ENCODE peak calls at places on chromosomes 7 and 10, in seven cellular contexts. T is NCI-H345; X is GOT3; O is NCI-H748 treated with DMSO at 0.1 percent for 48 hours; W is HEK293T; N is AG10803; G is stimulated activated CD8-positive, alpha-beta memory T cell treated with anti-CD3 and anti-CD28 coated beads, Interleukin-15, amount 100 ng/mL, for 24 hours. Q is an unnamed sample.

GRCh38 chr7:127731431-127732080 is 79.6 kb downstream of the SND1 start:
- DNase-seq in T (no peak), X (no peak), O (no peak), W (no peak), N (no peak), G (no peak), Q (no peak)

GRCh38 chr7:1768835-1769234 is 98.8 kb downstream of the ELFN1 start:
- DNase-seq in T (no peak), X (no peak), O (no peak), W (no peak), N (no peak), G (no peak), Q (no peak)

GRCh38 chr7:121337398-121337797 is 8.6 kb downstream of the WNT16 start:
- DNase-seq in T (peak; percentile 5), X (no peak), O (peak; percentile 24), W (no peak), N (peak; percentile 38), G (no peak), Q (peak; percentile 18)

GRCh38 chr7:155994253-155994811 is 182.1 kb upstream of the SHH start:
- DNase-seq in T (no peak), X (no peak), O (no peak), W (no peak), N (no peak), G (no peak), Q (no peak)

GRCh38 chr10:92081641-92082040 is 158.1 kb downstream of the BTAF1 start:
- DNase-seq in T (no peak), X (no peak), O (no peak), W (no peak), N (peak; percentile 64), G (no peak), Q (no peak)

GRCh38 chr10:101014230-101014884 is 14.7 kb downstream of the LZTS2 start:
- DNase-seq in T (peak; percentile 50), X (peak; percentile 27), O (peak; percentile 9), W (peak; percentile 84), N (peak; percentile 47), G (peak; percentile 64), Q (peak; percentile 88)

GRCh38 chr10:131141645-131142445 is 169.7 kb downstream of the TCERG1L start:
- DNase-seq in T (peak; percentile 92), X (no peak), O (peak; percentile 93), W (no peak), N (no peak), G (no peak), Q (no peak)

GRCh38 chr7:135248546-135248945 is 14.9 kb downstream of the STRA8 start:
- DNase-seq in T (no peak), X (no peak), O (no peak), W (no peak), N (no peak), G (no peak), Q (no peak)

GRCh38 chr10:123557366-123558108 is 108.6 kb upstream of the GPR26 start:
- DNase-seq in T (no peak), X (no peak), O (no peak), W (no peak), N (no peak), G (no peak), Q (no peak)

GRCh38 chr10:49228677-49229076 is 40.5 kb upstream of the TMEM273 start:
- DNase-seq in T (no peak), X (no peak), O (no peak), W (no peak), N (no peak), G (no peak), Q (no peak)

GRCh38 chr7:77657427-77658331 is 38.6 kb upstream of the RSBN1L start:
- DNase-seq in T (peak; percentile 53), X (no peak), O (peak; percentile 27), W (peak; percentile 31), N (peak; percentile 42), G (no peak), Q (no peak)

GRCh38 chr10:7853892-7854289 is 35.6 kb downstream of the TAF3 start:
- DNase-seq in T (no peak), X (no peak), O (no peak), W (no peak), N (no peak), G (no peak), Q (no peak)